ENCODE peak calls at places on chromosomes 3 and 15, in four cellular contexts. X, B, O and T are unnamed samples.

GRCh38 chr3:187267306-187267705 is 24.2 kb downstream of the MASP1 start:
- DNase-seq in X (no peak), O (no peak), B (no peak), T (no peak)

GRCh38 chr15:32781781-32782180 is 64.0 kb downstream of the GREM1 start:
- DNase-seq in X (no peak), O (no peak), B (no peak), T (no peak)

GRCh38 chr3:151003024-151003771 is 30.7 kb upstream of the CLRN1 start:
- DNase-seq in O (no peak), X (no peak), B (no peak), T (no peak)

GRCh38 chr3:36540898-36541518 is 160.7 kb downstream of the STAC start:
- DNase-seq in X (no peak), B (peak), O (no peak), T (no peak)

GRCh38 chr3:158748237-158748828 is 16.1 kb upstream of the RARRES1 start:
- DNase-seq in X (peak), B (no peak), O (no peak), T (no peak)

GRCh38 chr3:46098319-46098761 is 71.1 kb upstream of the XCR1 start:
- DNase-seq in X (peak), B (no peak), O (peak), T (no peak)

GRCh38 chr3:62688050-62688449 is 187.2 kb downstream of the CADPS start:
- DNase-seq in X (no peak), O (no peak), B (no peak), T (no peak)

GRCh38 chr3:194204793-194205065 is 68.8 kb downstream of the HES1 start:
- DNase-seq in B (no peak), X (no peak), O (no peak), T (no peak)

GRCh38 chr15:41997845-41998244 is 23.0 kb downstream of the PLA2G4E start:
- DNase-seq in O (no peak), X (no peak), B (no peak), T (no peak)

GRCh38 chr3:170356596-170357175 is 829 bp upstream of the SKIL start:
- DNase-seq in O (no peak), X (peak), B (peak), T (peak)

GRCh38 chr15:62750471-62750870 is 292.1 kb upstream of the TPM1 start:
- DNase-seq in X (no peak), B (no peak), O (no peak), T (no peak)

GRCh38 chr3:190382082-190382481 is 5.9 kb upstream of the CLDN16 start:
- DNase-seq in X (no peak), O (no peak), B (no peak), T (no peak)

GRCh38 chr15:83503595-83504364 is 56.6 kb downstream of the SH3GL3 start:
- DNase-seq in O (no peak), B (no peak), X (no peak), T (no peak)

GRCh38 chr3:146036289-146036688 is 124.7 kb downstream of the PLOD2 start:
- DNase-seq in O (no peak), B (no peak), X (no peak), T (no peak)

DNA sequence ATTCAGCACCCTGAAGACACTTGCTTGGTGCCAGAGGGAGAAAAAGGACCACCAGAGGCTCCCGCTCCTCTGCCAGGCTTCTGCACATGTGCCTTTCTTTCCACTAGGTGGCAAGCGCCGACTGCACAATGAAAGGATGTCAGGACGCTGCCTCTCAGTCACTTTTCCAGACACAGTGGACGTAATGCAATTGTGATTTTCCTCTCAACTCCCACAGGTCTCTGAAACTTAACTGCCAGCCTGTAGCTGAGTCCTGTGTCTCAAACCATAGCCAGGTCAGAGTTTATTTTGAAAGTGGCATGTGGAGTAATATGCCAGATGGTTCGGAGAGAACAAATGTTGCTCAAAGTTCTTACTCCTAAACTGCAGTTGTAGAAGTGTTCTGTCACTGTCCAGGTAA is 162.9 kb downstream of the ITPR1 start:
- DNase-seq in B (peak), O (no peak), X (no peak), T (peak)
- TF ChIP-seq SPI1 in B (no peak), O (no peak), X (no peak), T (no peak)

DNA sequence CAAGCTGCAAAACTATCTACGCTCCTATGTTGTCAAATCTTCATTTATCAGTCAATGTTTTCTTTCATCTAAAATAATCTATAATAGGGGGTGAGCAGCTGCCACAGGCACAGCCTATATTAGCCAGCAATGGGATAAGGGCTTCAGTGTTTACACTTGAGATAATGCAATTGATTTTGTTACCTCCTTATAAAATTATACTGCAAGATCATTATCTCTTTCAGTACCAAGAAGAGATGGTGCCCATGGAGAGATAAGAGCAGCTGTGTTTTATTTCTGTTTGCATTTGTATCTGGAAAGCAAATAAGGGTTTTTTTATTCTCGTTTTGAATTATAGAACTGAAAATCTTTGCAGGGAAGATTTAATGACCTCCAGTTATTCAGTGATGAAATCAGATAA is 68.9 kb downstream of the PLD1 start:
- DNase-seq in O (no peak), X (no peak), B (no peak), T (no peak)
- TF ChIP-seq SPI1 in O (no peak), X (no peak), B (no peak), T (no peak)

GRCh38 chr3:122519693-122520092 is 5.0 kb upstream of the KPNA1 start:
- DNase-seq in B (no peak), X (no peak), O (no peak), T (no peak)
- TF ChIP-seq SPI1 in B (no peak), X (no peak), O (no peak), T (no peak)

GRCh38 chr15:57785039-57785438 is 78.5 kb downstream of the POLR2M start:
- DNase-seq in X (no peak), O (no peak), B (no peak), T (no peak)

GRCh38 chr15:57792729-57793449 is 86.4 kb downstream of the POLR2M start:
- DNase-seq in O (no peak), X (no peak), B (no peak), T (no peak)

GRCh38 chr15:57784081-57784488 is 77.6 kb downstream of the POLR2M start:
- DNase-seq in X (no peak), B (no peak), O (no peak), T (no peak)

GRCh38 chr15:57785959-57786358 is 79.4 kb downstream of the POLR2M start:
- DNase-seq in O (no peak), X (no peak), B (no peak), T (no peak)

GRCh38 chr15:57789225-57789624 is 82.7 kb downstream of the POLR2M start:
- DNase-seq in X (no peak), O (no peak), B (no peak), T (no peak)
- TF ChIP-seq SPI1 in X (no peak), O (no peak), B (no peak), T (no peak)